ENCODE peak calls at places on chromosomes 4 and X, in ten cellular contexts. T, L, W, H, U, G, S, D, R and B are unnamed samples.

GRCh38 chrX:124113799-124114600 is 152.5 kb downstream of the STAG2 start:
- DNase-seq in T (no peak), L (no peak), W (no peak), H (no peak), U (no peak), G (no peak), S (no peak), D (no peak), R (no peak), B (no peak)

GRCh38 chr4:73732759-73733431 is 7.5 kb upstream of the CXCL8 start:
- DNase-seq in T (no peak), L (no peak), W (no peak), H (no peak), U (no peak), G (no peak), S (no peak), D (no peak), R (no peak), B (no peak)

GRCh38 chrX:7330551-7330950 is 182.6 kb upstream of the PUDP start:
- DNase-seq in T (no peak), L (no peak), W (no peak), H (no peak), U (no peak), G (no peak), S (no peak), D (no peak), R (no peak), B (no peak)

GRCh38 chrX:937391-937790 is 275.1 kb downstream of the CRLF2 start:
- DNase-seq in T (no peak), L (no peak), W (no peak), H (no peak), U (no peak), G (no peak), S (no peak), D (no peak), R (no peak), B (no peak)

GRCh38 chrX:39516399-39516798 is 581.4 kb downstream of the BCOR start:
- DNase-seq in T (no peak), L (no peak), W (peak; percentile 26), H (no peak), U (no peak), G (no peak), S (no peak), D (no peak), R (no peak), B (no peak)

GRCh38 chrX:119573840-119574393 is 446 bp upstream of the UBE2A start:
- DNase-seq in T (peak; percentile 60), L (peak; percentile 1), W (no peak), H (peak; percentile 15), U (no peak), G (no peak), S (peak; percentile 57), D (no peak), R (peak; percentile 30), B (no peak)

GRCh38 chr4:146179784-146180405 is 4.4 kb downstream of the LSM6 start:
- DNase-seq in T (no peak), L (no peak), W (no peak), H (no peak), U (no peak), G (no peak), S (no peak), D (no peak), R (no peak), B (no peak)

GRCh38 chrX:133444952-133445831 is 29.9 kb upstream of the GPC4 start:
- DNase-seq in T (no peak), L (no peak), W (no peak), H (peak; percentile 31), U (no peak), G (no peak), S (peak; percentile 9), D (no peak), R (no peak), B (no peak)

GRCh38 chr4:99669084-99669483 is 11.5 kb upstream of the C4orf54 start:
- DNase-seq in T (peak; percentile 6), L (no peak), W (no peak), H (no peak), U (no peak), G (no peak), S (no peak), D (no peak), R (no peak), B (no peak)

GRCh38 chrX:115192244-115192700 is 3.1 kb downstream of the RBMXL3 start:
- DNase-seq in T (no peak), L (no peak), W (no peak), H (no peak), U (no peak), G (peak; percentile 49), S (no peak), D (no peak), R (no peak), B (no peak)

GRCh38 chr4:109163493-109163892 is 139.0 kb downstream of the COL25A1 start:
- DNase-seq in T (no peak), L (no peak), W (no peak), H (no peak), U (no peak), G (no peak), S (no peak), D (no peak), R (no peak), B (no peak)

GRCh38 chr4:20311863-20312262 is 60.2 kb downstream of the SLIT2 start:
- DNase-seq in T (peak; percentile 77), L (no peak), W (no peak), H (no peak), U (no peak), G (no peak), S (no peak), D (no peak), R (no peak), B (no peak)

GRCh38 chrX:1542994-1543725 is 6.2 kb upstream of the P2RY8 start:
- DNase-seq in T (no peak), L (no peak), W (no peak), H (no peak), U (no peak), G (no peak), S (no peak), D (no peak), R (no peak), B (peak; percentile 67)

GRCh38 chr4:26288308-26288982 is 32.4 kb upstream of the RBPJ start:
- DNase-seq in T (peak; percentile 84), L (no peak), W (no peak), H (no peak), U (no peak), G (no peak), S (peak; percentile 5), D (no peak), R (no peak), B (no peak)

GRCh38 chrX:48569958-48570357 is 4.3 kb upstream of the RBM3 start:
- DNase-seq in T (peak; percentile 63), L (no peak), W (no peak), H (no peak), U (no peak), G (no peak), S (no peak), D (no peak), R (no peak), B (no peak)

GRCh38 chr4:25813705-25814104 is 49.1 kb downstream of the SEL1L3 start:
- DNase-seq in T (peak; percentile 86), L (no peak), W (no peak), H (no peak), U (no peak), G (no peak), S (peak; percentile 55), D (no peak), R (no peak), B (no peak)

GRCh38 chr4:173252024-173252935 is 81.9 kb downstream of the HMGB2 start:
- DNase-seq in T (peak; percentile 100), L (no peak), W (no peak), H (peak; percentile 99), U (no peak), G (no peak), S (peak; percentile 72), D (no peak), R (peak; percentile 62), B (no peak)

GRCh38 chr4:10006236-10006603 is 15.1 kb downstream of the SLC2A9 start:
- DNase-seq in T (peak; percentile 69), L (no peak), W (no peak), H (no peak), U (no peak), G (no peak), S (peak; percentile 75), D (no peak), R (no peak), B (no peak)

GRCh38 chr4:183100827-183101226 is 1.8 kb downstream of the WWC2 start:
- DNase-seq in T (no peak), L (no peak), W (no peak), H (no peak), U (no peak), G (no peak), S (peak; percentile 14), D (no peak), R (no peak), B (no peak)

GRCh38 chr4:107248571-107248970 is 212.5 kb upstream of the DKK2 start:
- DNase-seq in T (peak; percentile 49), L (no peak), W (no peak), H (no peak), U (no peak), G (no peak), S (no peak), D (no peak), R (no peak), B (no peak)

GRCh38 chrX:11881485-11882170 is 123.6 kb downstream of the MSL3 start:
- DNase-seq in T (no peak), L (no peak), W (no peak), H (no peak), U (no peak), G (no peak), S (peak; percentile 26), D (no peak), R (no peak), B (no peak)

GRCh38 chrX:16786791-16787735 is 797 bp downstream of the TXLNG start:
- DNase-seq in T (peak; percentile 23), L (peak; percentile 11), W (peak; percentile 11), H (no peak), U (no peak), G (peak; percentile 74), S (no peak), D (peak; percentile 58), R (peak; percentile 20), B (peak; percentile 67)

GRCh38 chr4:41940834-41941233 is 5.6 kb downstream of the TMEM33 start:
- DNase-seq in T (no peak), L (no peak), W (no peak), H (no peak), U (no peak), G (no peak), S (no peak), D (no peak), R (no peak), B (no peak)

GRCh38 chr4:73707918-73708577 is 32.3 kb upstream of the CXCL8 start:
- DNase-seq in T (peak; percentile 97), L (no peak), W (no peak), H (peak; percentile 42), U (no peak), G (no peak), S (peak; percentile 69), D (no peak), R (peak; percentile 81), B (no peak)